ENCODE peak calls at places on chromosomes 11 and 22, in eight cellular contexts. One of them, this sample, is unnamed.

GRCh38 chr22:22357024-22357868 is 112.7 kb downstream of the VPREB1 start:
- DNase-seq in tibial nerve: peak
- DNase-seq in pancreas: peak
- DNase-seq in brain microvascular endothelial cell: peak
- DNase-seq in uterus: peak
- DNase-seq in RWPE2: peak
- DNase-seq in CD8-positive, alpha-beta T cell: peak
- DNase-seq in lung: peak
- DNase-seq in this sample: peak

GRCh38 chr11:2209900-2210321 is 38.3 kb upstream of the TH start:
- DNase-seq in tibial nerve: no peak
- DNase-seq in pancreas: peak
- DNase-seq in brain microvascular endothelial cell: no peak
- DNase-seq in uterus: peak
- DNase-seq in RWPE2: peak
- DNase-seq in CD8-positive, alpha-beta T cell: no peak
- DNase-seq in lung: no peak
- DNase-seq in this sample: no peak

GRCh38 chr11:45650166-45651095 is 15.0 kb downstream of the CHST1 start:
- DNase-seq in tibial nerve: no peak
- DNase-seq in pancreas: no peak
- DNase-seq in brain microvascular endothelial cell: no peak
- DNase-seq in uterus: no peak
- DNase-seq in RWPE2: no peak
- DNase-seq in CD8-positive, alpha-beta T cell: no peak
- DNase-seq in lung: no peak
- DNase-seq in this sample: no peak

GRCh38 chr11:43681543-43681942 is 1.0 kb downstream of the HSD17B12 start:
- DNase-seq in tibial nerve: no peak
- DNase-seq in pancreas: no peak
- DNase-seq in brain microvascular endothelial cell: no peak
- DNase-seq in uterus: no peak
- DNase-seq in RWPE2: no peak
- DNase-seq in CD8-positive, alpha-beta T cell: no peak
- DNase-seq in lung: no peak
- DNase-seq in this sample: no peak

GRCh38 chr11:48000432-48000831 is 20.1 kb downstream of the PTPRJ start:
- DNase-seq in tibial nerve: no peak
- DNase-seq in pancreas: no peak
- DNase-seq in brain microvascular endothelial cell: no peak
- DNase-seq in uterus: no peak
- DNase-seq in RWPE2: no peak
- DNase-seq in CD8-positive, alpha-beta T cell: no peak
- DNase-seq in lung: no peak
- DNase-seq in this sample: no peak

GRCh38 chr11:129896062-129896461 is 684 bp upstream of the NFRKB start:
- DNase-seq in tibial nerve: no peak
- DNase-seq in pancreas: no peak
- DNase-seq in brain microvascular endothelial cell: no peak
- DNase-seq in uterus: no peak
- DNase-seq in RWPE2: no peak
- DNase-seq in CD8-positive, alpha-beta T cell: no peak
- DNase-seq in lung: no peak
- DNase-seq in this sample: no peak

GRCh38 chr22:20494978-20495860 is at the start of gene KLHL22:
- DNase-seq in tibial nerve: peak
- DNase-seq in pancreas: peak
- DNase-seq in brain microvascular endothelial cell: no peak
- DNase-seq in uterus: no peak
- DNase-seq in RWPE2: no peak
- DNase-seq in CD8-positive, alpha-beta T cell: peak
- DNase-seq in lung: peak
- DNase-seq in this sample: peak

GRCh38 chr11:883527-883926 is 27.1 kb downstream of the CHID1 start:
- DNase-seq in tibial nerve: no peak
- DNase-seq in pancreas: no peak
- DNase-seq in brain microvascular endothelial cell: no peak
- DNase-seq in uterus: no peak
- DNase-seq in RWPE2: no peak
- DNase-seq in CD8-positive, alpha-beta T cell: no peak
- DNase-seq in lung: no peak
- DNase-seq in this sample: no peak

GRCh38 chr11:126104420-126104819 is 41.8 kb upstream of the CDON start:
- DNase-seq in tibial nerve: no peak
- DNase-seq in pancreas: no peak
- DNase-seq in brain microvascular endothelial cell: no peak
- DNase-seq in uterus: no peak
- DNase-seq in RWPE2: no peak
- DNase-seq in CD8-positive, alpha-beta T cell: no peak
- DNase-seq in lung: no peak
- DNase-seq in this sample: no peak

GRCh38 chr11:47233989-47234668 is 14.5 kb downstream of the ACP2 start:
- DNase-seq in tibial nerve: no peak
- DNase-seq in pancreas: no peak
- DNase-seq in brain microvascular endothelial cell: peak
- DNase-seq in uterus: peak
- DNase-seq in RWPE2: no peak
- DNase-seq in CD8-positive, alpha-beta T cell: no peak
- DNase-seq in lung: no peak
- DNase-seq in this sample: peak

GRCh38 chr11:134252539-134253188 is 488 bp downstream of the THYN1 start:
- DNase-seq in tibial nerve: no peak
- DNase-seq in pancreas: no peak
- DNase-seq in brain microvascular endothelial cell: peak
- DNase-seq in uterus: no peak
- DNase-seq in RWPE2: no peak
- DNase-seq in CD8-positive, alpha-beta T cell: peak
- DNase-seq in lung: no peak
- DNase-seq in this sample: peak
- H3K27ac ChIP-seq in tibial nerve: peak
- H3K27ac ChIP-seq in pancreas: peak
- H3K27ac ChIP-seq in brain microvascular endothelial cell: peak
- H3K27ac ChIP-seq in uterus: peak
- H3K27ac ChIP-seq in RWPE2: no peak
- H3K27ac ChIP-seq in CD8-positive, alpha-beta T cell: peak
- H3K27ac ChIP-seq in lung: peak
- H3K27ac ChIP-seq in this sample: no peak

DNA sequence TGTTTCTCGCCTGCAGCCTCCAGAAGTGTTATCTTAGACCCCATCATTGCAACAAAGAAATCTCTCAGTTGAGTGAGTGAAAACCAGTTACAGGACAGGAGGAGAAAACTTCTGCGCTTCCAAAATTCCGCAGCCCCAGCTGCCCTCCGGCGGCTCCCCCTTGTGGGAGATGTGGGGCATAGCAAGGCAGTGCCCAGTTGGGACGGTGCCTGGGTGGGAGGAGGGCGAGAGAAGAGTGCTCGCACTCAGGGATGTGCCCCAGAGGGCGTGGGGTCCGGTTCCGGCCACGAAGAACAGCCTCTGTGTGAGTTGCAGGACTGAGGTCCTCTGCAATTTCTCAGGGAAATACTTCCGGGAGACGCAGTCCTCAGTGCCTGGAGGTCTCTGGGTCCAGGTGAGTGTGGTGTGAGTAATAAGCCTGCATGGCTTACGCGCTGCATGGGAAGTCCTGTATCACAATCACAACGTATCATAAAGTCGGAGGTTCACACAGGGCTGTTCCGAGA is 87.0 kb upstream of the BLID start:
- DNase-seq in tibial nerve: peak
- DNase-seq in pancreas: peak
- DNase-seq in brain microvascular endothelial cell: peak
- DNase-seq in uterus: peak
- DNase-seq in RWPE2: peak
- DNase-seq in CD8-positive, alpha-beta T cell: peak
- DNase-seq in lung: peak
- DNase-seq in this sample: peak
- H3K27ac ChIP-seq in tibial nerve: peak
- H3K27ac ChIP-seq in pancreas: no peak
- H3K27ac ChIP-seq in brain microvascular endothelial cell: peak
- H3K27ac ChIP-seq in uterus: peak
- H3K27ac ChIP-seq in RWPE2: peak
- H3K27ac ChIP-seq in CD8-positive, alpha-beta T cell: no peak
- H3K27ac ChIP-seq in lung: no peak
- H3K27ac ChIP-seq in this sample: peak

GRCh38 chr11:134224710-134225662 is 515 bp downstream of the VPS26B start:
- DNase-seq in tibial nerve: no peak
- DNase-seq in pancreas: peak
- DNase-seq in brain microvascular endothelial cell: no peak
- DNase-seq in uterus: peak
- DNase-seq in RWPE2: no peak
- DNase-seq in CD8-positive, alpha-beta T cell: peak
- DNase-seq in lung: peak
- DNase-seq in this sample: peak
- H3K27ac ChIP-seq in tibial nerve: peak
- H3K27ac ChIP-seq in pancreas: peak
- H3K27ac ChIP-seq in brain microvascular endothelial cell: peak
- H3K27ac ChIP-seq in uterus: peak
- H3K27ac ChIP-seq in RWPE2: peak
- H3K27ac ChIP-seq in CD8-positive, alpha-beta T cell: peak
- H3K27ac ChIP-seq in lung: peak
- H3K27ac ChIP-seq in this sample: peak

DNA sequence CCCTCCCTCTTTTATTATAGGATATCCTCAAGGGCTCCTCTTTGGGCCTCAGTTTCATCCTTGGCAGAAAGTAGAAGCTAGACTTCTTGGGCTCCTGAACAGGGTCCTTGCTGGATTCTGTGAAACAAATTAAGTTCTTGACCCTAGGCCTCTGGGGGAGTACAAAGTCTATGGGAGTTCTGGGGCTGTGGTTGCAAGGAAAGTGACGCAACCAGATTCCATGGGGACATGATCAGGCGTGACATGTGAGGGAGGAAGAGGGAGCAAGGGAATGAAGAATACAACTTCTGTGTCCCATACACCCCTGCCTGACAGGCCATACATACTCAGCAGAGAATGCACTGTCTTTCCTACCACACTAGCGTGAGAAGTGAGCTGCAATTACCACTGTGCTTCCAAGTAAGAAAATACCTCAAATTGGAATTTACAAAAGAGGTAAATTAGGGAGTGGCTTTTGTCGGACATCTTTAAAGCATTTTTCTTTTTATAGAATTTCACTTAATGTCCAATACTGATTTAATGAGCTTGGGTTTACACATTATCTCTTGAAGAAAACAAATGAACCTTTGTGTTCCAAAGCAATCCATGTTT is 38.7 kb downstream of the LIMK2 start:
- DNase-seq in tibial nerve: no peak
- DNase-seq in pancreas: no peak
- DNase-seq in brain microvascular endothelial cell: no peak
- DNase-seq in uterus: no peak
- DNase-seq in RWPE2: no peak
- DNase-seq in CD8-positive, alpha-beta T cell: no peak
- DNase-seq in lung: no peak
- DNase-seq in this sample: peak
- H3K27ac ChIP-seq in tibial nerve: peak
- H3K27ac ChIP-seq in pancreas: peak
- H3K27ac ChIP-seq in brain microvascular endothelial cell: no peak
- H3K27ac ChIP-seq in uterus: no peak
- H3K27ac ChIP-seq in RWPE2: peak
- H3K27ac ChIP-seq in CD8-positive, alpha-beta T cell: no peak
- H3K27ac ChIP-seq in lung: no peak
- H3K27ac ChIP-seq in this sample: peak